ENCODE peak calls at places on chromosomes 2 and 18, in ten cellular contexts. One of them, this sample, is unnamed. For H3K9me3, the result is how much of the 10 kb centered on the place peaks cover.

GRCh38 chr18:48732767-48733424 is 194.1 kb downstream of the CTIF start:
- DNase-seq in sigmoid colon: no peak
- DNase-seq in SK-N-SH: no peak
- DNase-seq in K562: peak
- DNase-seq in A549: no peak
- DNase-seq in ovary: no peak
- DNase-seq in GM12878: no peak
- DNase-seq in transverse colon: no peak
- DNase-seq in upper lobe of left lung: no peak
- DNase-seq in HepG2: no peak
- DNase-seq in this sample: no peak

GRCh38 chr18:55501594-55502345 is 86.2 kb downstream of the TCF4 start:
- DNase-seq in sigmoid colon: no peak
- DNase-seq in SK-N-SH: no peak
- DNase-seq in K562: no peak
- DNase-seq in A549: no peak
- DNase-seq in ovary: no peak
- DNase-seq in GM12878: no peak
- DNase-seq in transverse colon: no peak
- DNase-seq in upper lobe of left lung: no peak
- DNase-seq in HepG2: no peak
- DNase-seq in this sample: no peak

GRCh38 chr2:69767034-69767433 is 25.1 kb downstream of the ANXA4 start:
- DNase-seq in sigmoid colon: no peak
- DNase-seq in SK-N-SH: no peak
- DNase-seq in K562: no peak
- DNase-seq in A549: no peak
- DNase-seq in ovary: peak
- DNase-seq in GM12878: no peak
- DNase-seq in transverse colon: no peak
- DNase-seq in upper lobe of left lung: no peak
- DNase-seq in HepG2: no peak
- DNase-seq in this sample: no peak

GRCh38 chr2:127170452-127171197 is 49.5 kb downstream of the CYP27C1 start:
- DNase-seq in sigmoid colon: peak
- DNase-seq in SK-N-SH: no peak
- DNase-seq in K562: no peak
- DNase-seq in A549: no peak
- DNase-seq in ovary: no peak
- DNase-seq in GM12878: no peak
- DNase-seq in transverse colon: no peak
- DNase-seq in upper lobe of left lung: no peak
- DNase-seq in HepG2: no peak
- DNase-seq in this sample: no peak

GRCh38 chr2:121698318-121698930 is 38.3 kb downstream of the NIFK start:
- DNase-seq in sigmoid colon: peak
- DNase-seq in SK-N-SH: no peak
- DNase-seq in K562: no peak
- DNase-seq in A549: no peak
- DNase-seq in ovary: no peak
- DNase-seq in GM12878: no peak
- DNase-seq in transverse colon: no peak
- DNase-seq in upper lobe of left lung: no peak
- DNase-seq in HepG2: no peak
- DNase-seq in this sample: no peak

GRCh38 chr2:204479557-204479956 is 65.7 kb upstream of the PARD3B start:
- DNase-seq in sigmoid colon: no peak
- DNase-seq in SK-N-SH: no peak
- DNase-seq in K562: no peak
- DNase-seq in A549: peak
- DNase-seq in ovary: no peak
- DNase-seq in GM12878: no peak
- DNase-seq in transverse colon: no peak
- DNase-seq in upper lobe of left lung: no peak
- DNase-seq in HepG2: no peak
- DNase-seq in this sample: no peak

GRCh38 chr2:220701115-220701514 is 871.0 kb downstream of the EPHA4 start:
- DNase-seq in sigmoid colon: no peak
- DNase-seq in SK-N-SH: no peak
- DNase-seq in K562: no peak
- DNase-seq in A549: no peak
- DNase-seq in ovary: no peak
- DNase-seq in GM12878: no peak
- DNase-seq in transverse colon: no peak
- DNase-seq in upper lobe of left lung: no peak
- DNase-seq in HepG2: no peak
- DNase-seq in this sample: no peak

GRCh38 chr2:31227711-31228125 is 6.2 kb upstream of the EHD3 start:
- DNase-seq in sigmoid colon: no peak
- DNase-seq in SK-N-SH: no peak
- DNase-seq in K562: no peak
- DNase-seq in A549: no peak
- DNase-seq in ovary: no peak
- DNase-seq in GM12878: no peak
- DNase-seq in transverse colon: no peak
- DNase-seq in upper lobe of left lung: no peak
- DNase-seq in HepG2: no peak
- DNase-seq in this sample: no peak

GRCh38 chr2:102029405-102029804 is 37.6 kb downstream of the IL1R2 start:
- DNase-seq in sigmoid colon: no peak
- DNase-seq in SK-N-SH: no peak
- DNase-seq in K562: no peak
- DNase-seq in A549: no peak
- DNase-seq in ovary: no peak
- DNase-seq in GM12878: no peak
- DNase-seq in transverse colon: no peak
- DNase-seq in upper lobe of left lung: no peak
- DNase-seq in HepG2: no peak
- DNase-seq in this sample: no peak

DNA sequence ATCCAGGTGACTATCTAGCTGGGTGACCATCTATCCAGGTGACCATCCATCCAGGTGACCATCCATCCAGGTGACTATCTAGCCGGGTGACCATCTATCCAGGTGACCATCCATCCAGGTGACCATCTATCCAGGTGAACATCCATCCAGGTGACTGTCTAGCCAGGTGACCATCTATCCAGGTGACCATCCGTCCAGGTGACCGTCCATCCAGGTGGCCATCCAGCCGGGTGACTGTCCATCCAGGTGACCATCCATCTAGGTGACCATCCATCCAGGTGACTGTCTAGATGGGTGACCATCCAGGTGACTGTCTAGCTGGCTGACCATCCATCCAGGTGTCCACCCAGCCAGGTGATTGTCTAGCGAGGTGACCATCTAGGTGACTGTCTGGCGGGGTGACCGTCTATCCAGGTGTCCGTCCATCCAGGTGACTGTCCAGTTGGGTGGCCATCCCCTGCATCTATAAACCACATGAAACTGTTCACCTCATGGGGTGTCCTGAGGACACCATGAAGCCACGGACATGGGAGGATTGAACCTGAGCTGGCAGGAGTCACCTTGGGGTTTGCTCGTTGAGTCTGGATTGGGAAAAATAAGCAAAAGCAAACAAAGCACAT is 305.2 kb downstream of the NDUFA10 start:
- DNase-seq in sigmoid colon: peak
- DNase-seq in SK-N-SH: no peak
- DNase-seq in K562: no peak
- DNase-seq in A549: no peak
- DNase-seq in ovary: no peak
- DNase-seq in GM12878: no peak
- DNase-seq in transverse colon: no peak
- DNase-seq in upper lobe of left lung: no peak
- DNase-seq in HepG2: no peak
- DNase-seq in this sample: no peak
- TF ChIP-seq EP300 in sigmoid colon: no peak
- TF ChIP-seq EP300 in SK-N-SH: no peak
- TF ChIP-seq EP300 in K562: no peak
- TF ChIP-seq EP300 in A549: no peak
- TF ChIP-seq EP300 in ovary: no peak
- TF ChIP-seq EP300 in GM12878: no peak
- TF ChIP-seq EP300 in transverse colon: no peak
- TF ChIP-seq EP300 in upper lobe of left lung: no peak
- TF ChIP-seq EP300 in HepG2: no peak
- TF ChIP-seq EP300 in this sample: no peak

DNA sequence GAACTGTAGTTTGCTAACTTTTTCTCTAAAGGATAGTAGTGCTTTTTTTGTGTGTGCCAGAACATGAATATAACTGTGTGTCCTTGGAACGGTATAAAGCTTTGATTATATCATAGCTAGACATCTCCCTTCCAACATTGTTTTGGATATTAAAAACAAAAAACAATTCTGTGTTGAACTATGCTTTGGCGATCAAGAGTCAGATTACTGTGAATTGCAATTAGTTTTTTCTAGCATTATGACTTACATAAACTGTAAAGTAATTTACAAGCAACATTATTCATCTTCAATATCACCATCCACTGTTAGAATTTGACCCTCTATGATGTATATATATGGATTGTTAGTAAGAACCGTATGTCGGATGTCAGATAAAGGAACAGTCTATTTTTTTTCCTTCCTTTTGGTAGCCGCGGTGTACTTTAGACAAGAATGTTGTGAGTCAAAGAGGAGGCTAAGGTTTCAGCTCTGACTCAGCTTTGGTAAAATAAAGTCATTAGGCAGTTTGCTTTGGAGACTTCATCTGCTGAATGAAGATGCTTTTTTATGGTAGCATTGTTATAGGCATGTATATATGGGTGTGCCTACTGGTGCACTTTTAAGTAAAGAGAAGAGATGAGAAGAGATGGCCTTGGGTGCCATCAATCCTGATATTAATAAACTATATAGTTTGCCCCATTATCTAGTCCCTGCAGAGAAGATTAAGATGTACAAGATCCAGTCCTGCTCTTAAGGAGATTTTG is 76.4 kb downstream of the LTBP1 start:
- DNase-seq in sigmoid colon: no peak
- DNase-seq in SK-N-SH: no peak
- DNase-seq in K562: peak
- DNase-seq in A549: peak
- DNase-seq in ovary: no peak
- DNase-seq in GM12878: no peak
- DNase-seq in transverse colon: no peak
- DNase-seq in upper lobe of left lung: no peak
- DNase-seq in HepG2: peak
- DNase-seq in this sample: no peak
- H3K4me3 ChIP-seq in sigmoid colon: no peak
- H3K4me3 ChIP-seq in SK-N-SH: no peak
- H3K4me3 ChIP-seq in K562: no peak
- H3K4me3 ChIP-seq in A549: no peak
- H3K4me3 ChIP-seq in ovary: no peak
- H3K4me3 ChIP-seq in GM12878: no peak
- H3K4me3 ChIP-seq in transverse colon: no peak
- H3K4me3 ChIP-seq in upper lobe of left lung: no peak
- H3K4me3 ChIP-seq in HepG2: no peak
- H3K4me3 ChIP-seq in this sample: no peak

GRCh38 chr2:19356545-19357382 is 1.7 kb downstream of the OSR1 start:
- DNase-seq in sigmoid colon: no peak
- DNase-seq in SK-N-SH: peak
- DNase-seq in K562: no peak
- DNase-seq in A549: no peak
- DNase-seq in ovary: no peak
- DNase-seq in GM12878: no peak
- DNase-seq in transverse colon: no peak
- DNase-seq in upper lobe of left lung: peak
- DNase-seq in HepG2: no peak
- DNase-seq in this sample: no peak

GRCh38 chr2:19358242-19359020 is at the start of gene OSR1:
- DNase-seq in sigmoid colon: peak
- DNase-seq in SK-N-SH: peak
- DNase-seq in K562: no peak
- DNase-seq in A549: peak
- DNase-seq in ovary: peak
- DNase-seq in GM12878: no peak
- DNase-seq in transverse colon: peak
- DNase-seq in upper lobe of left lung: peak
- DNase-seq in HepG2: peak
- DNase-seq in this sample: peak

GRCh38 chr2:19355931-19356544 is 2.4 kb downstream of the OSR1 start:
- DNase-seq in sigmoid colon: no peak
- DNase-seq in SK-N-SH: peak
- DNase-seq in K562: no peak
- DNase-seq in A549: no peak
- DNase-seq in ovary: no peak
- DNase-seq in GM12878: no peak
- DNase-seq in transverse colon: no peak
- DNase-seq in upper lobe of left lung: peak
- DNase-seq in HepG2: no peak
- DNase-seq in this sample: no peak

GRCh38 chr2:19359021-19359357 is 566 bp upstream of the OSR1 start:
- DNase-seq in sigmoid colon: no peak
- DNase-seq in SK-N-SH: no peak
- DNase-seq in K562: no peak
- DNase-seq in A549: no peak
- DNase-seq in ovary: no peak
- DNase-seq in GM12878: no peak
- DNase-seq in transverse colon: no peak
- DNase-seq in upper lobe of left lung: no peak
- DNase-seq in HepG2: no peak
- DNase-seq in this sample: no peak

DNA sequence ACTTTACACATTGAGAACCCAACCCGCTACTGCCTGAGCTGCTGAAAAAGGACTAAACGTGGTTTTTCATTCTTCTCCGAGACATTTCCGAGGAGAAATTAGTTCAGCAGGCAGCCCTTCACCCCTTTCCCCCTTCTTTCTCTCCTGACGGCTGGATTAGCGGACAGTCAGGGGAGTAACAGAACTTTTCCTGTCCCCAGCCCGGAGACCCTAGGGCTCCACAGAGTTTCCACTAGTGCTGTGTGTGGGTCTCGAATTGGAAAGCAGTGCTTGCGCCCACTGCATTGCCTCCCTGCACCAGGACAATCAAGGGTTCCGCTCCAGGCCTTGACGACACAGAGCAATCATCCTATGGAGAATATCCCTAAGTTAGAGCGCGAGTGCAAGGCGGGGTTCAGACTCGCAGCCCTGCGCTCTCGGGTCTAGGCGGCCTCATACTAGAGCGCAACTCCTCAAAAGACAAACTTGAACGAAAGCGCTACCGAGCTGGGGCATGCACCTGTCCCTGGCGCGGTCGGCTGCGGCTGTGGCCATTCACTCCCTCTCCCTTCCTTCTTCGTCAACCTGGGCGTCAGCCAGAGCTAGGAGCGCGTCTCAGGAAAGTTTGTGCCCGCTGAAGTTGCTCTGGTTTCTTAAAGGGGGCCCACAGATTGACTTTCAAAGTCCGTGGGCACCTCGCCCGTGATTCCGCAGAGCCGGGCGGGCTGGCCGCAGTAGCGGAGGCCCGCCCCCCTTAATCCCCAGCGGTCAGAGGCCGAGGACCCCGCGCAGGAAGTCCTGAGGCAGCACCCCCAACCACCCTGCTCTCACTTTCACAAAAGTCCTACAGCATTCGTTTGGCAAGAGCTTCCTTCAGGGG is 811 bp downstream of the OSR1 start:
- DNase-seq in sigmoid colon: no peak
- DNase-seq in SK-N-SH: peak
- DNase-seq in K562: no peak
- DNase-seq in A549: no peak
- DNase-seq in ovary: no peak
- DNase-seq in GM12878: no peak
- DNase-seq in transverse colon: peak
- DNase-seq in upper lobe of left lung: peak
- DNase-seq in HepG2: no peak
- DNase-seq in this sample: peak
- H3K9me3 ChIP-seq in sigmoid colon: under half
- H3K9me3 ChIP-seq in SK-N-SH: under half
- H3K9me3 ChIP-seq in K562: under half
- H3K9me3 ChIP-seq in A549: under half
- H3K9me3 ChIP-seq in ovary: under half
- H3K9me3 ChIP-seq in GM12878: under half
- H3K9me3 ChIP-seq in transverse colon: under half
- H3K9me3 ChIP-seq in upper lobe of left lung: under half
- H3K9me3 ChIP-seq in HepG2: under half
- H3K9me3 ChIP-seq in this sample: under half

GRCh38 chr18:58455318-58455950 is 173.5 kb downstream of the ALPK2 start:
- DNase-seq in sigmoid colon: no peak
- DNase-seq in SK-N-SH: no peak
- DNase-seq in K562: no peak
- DNase-seq in A549: no peak
- DNase-seq in ovary: no peak
- DNase-seq in GM12878: peak
- DNase-seq in transverse colon: no peak
- DNase-seq in upper lobe of left lung: no peak
- DNase-seq in HepG2: no peak
- DNase-seq in this sample: peak
- TF ChIP-seq EP300 in sigmoid colon: no peak
- TF ChIP-seq EP300 in SK-N-SH: no peak
- TF ChIP-seq EP300 in K562: no peak
- TF ChIP-seq EP300 in A549: no peak
- TF ChIP-seq EP300 in ovary: no peak
- TF ChIP-seq EP300 in GM12878: no peak
- TF ChIP-seq EP300 in transverse colon: no peak
- TF ChIP-seq EP300 in upper lobe of left lung: no peak
- TF ChIP-seq EP300 in HepG2: no peak
- TF ChIP-seq EP300 in this sample: no peak

This sample was measured in stomach.